ENCODE peak calls at places on chromosomes 1 and 21, in four cellular contexts. I, K, U and Q are unnamed samples.

GRCh38 chr1:53090227-53091147 is 28.5 kb downstream of the PODN start:
- DNase-seq in U (no peak), I (no peak), K (no peak), Q (no peak)

GRCh38 chr1:232682248-232682647 is 52.3 kb upstream of the SIPA1L2 start:
- DNase-seq in I (no peak), K (peak), U (no peak), Q (no peak)

GRCh38 chr1:57017201-57017600 is 51.4 kb upstream of the C8B start:
- DNase-seq in K (no peak), U (peak), I (no peak), Q (no peak)

GRCh38 chr1:119075614-119076013 is 64.8 kb downstream of the WARS2 start:
- DNase-seq in U (peak), I (no peak), K (no peak), Q (no peak)

GRCh38 chr1:192100686-192101468 is 57.4 kb upstream of the RGS18 start:
- DNase-seq in K (no peak), U (peak), I (no peak), Q (no peak)

GRCh38 chr1:167043752-167044488 is 46.3 kb downstream of the GPA33 start:
- DNase-seq in I (peak), U (peak), K (peak), Q (peak)

GRCh38 chr1:55262822-55263221 is 47.7 kb upstream of the USP24 start:
- DNase-seq in U (peak), I (no peak), K (no peak), Q (no peak)

GRCh38 chr1:157770442-157771043 is 6.4 kb downstream of the FCRL2 start:
- DNase-seq in I (no peak), K (no peak), U (peak), Q (no peak)

GRCh38 chr1:55632906-55633305 is 417.7 kb upstream of the USP24 start:
- DNase-seq in K (no peak), I (no peak), U (no peak), Q (no peak)

GRCh38 chr1:18293291-18293690 is 185.7 kb downstream of the IGSF21 start:
- DNase-seq in U (no peak), K (no peak), I (no peak), Q (no peak)

GRCh38 chr1:25727819-25728286 is 72.1 kb upstream of the SELENON start:
- DNase-seq in K (peak), I (peak), U (no peak), Q (no peak)

GRCh38 chr1:223410036-223410435 is 16.8 kb downstream of the CCDC185 start:
- DNase-seq in I (no peak), K (no peak), U (no peak), Q (no peak)
- H3K4me2 ChIP-seq in I (no peak), K (no peak), U (no peak), Q (no peak)

DNA sequence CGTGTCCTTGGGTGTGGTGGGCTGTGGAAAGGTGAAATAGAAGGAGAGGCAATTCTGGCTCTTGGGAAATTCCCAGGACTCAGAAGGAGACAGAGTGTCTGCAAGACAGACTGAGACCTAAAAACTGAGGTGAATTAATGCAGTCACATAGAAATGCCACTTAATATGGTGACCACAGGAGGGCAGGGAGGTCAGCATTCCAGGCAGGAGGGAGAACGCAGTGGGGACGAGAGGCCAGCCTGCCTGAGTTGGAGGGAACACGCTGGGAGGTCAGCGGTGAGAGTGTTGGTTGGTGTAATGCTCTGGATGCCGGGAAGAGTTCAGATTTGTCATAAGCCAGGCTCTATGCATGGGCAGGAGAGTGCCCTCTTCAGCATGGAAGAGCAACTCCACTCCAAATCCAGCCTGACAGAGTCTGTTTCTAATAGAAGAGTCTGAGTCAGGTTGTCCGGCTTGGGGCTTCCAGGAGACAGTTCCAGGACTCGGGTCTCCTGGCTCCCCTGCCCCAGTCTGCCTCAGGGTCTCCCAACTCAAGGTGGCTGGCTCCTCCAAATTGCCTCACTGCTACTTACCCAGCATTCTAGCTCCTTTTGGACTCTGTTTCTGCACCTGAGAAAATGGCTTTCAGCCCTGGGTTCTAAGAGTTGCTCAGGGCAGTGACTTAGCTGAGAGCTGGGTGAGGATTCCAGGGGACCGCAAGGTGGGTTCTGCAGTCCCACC is 5.7 kb upstream of the IGFN1 start:
- DNase-seq in I (peak), K (peak), U (peak), Q (peak)
- TF ChIP-seq EZH2phosphoT487 in I (no peak), K (no peak), U (no peak), Q (no peak)

GRCh38 chr1:28326980-28327379 is 1.9 kb upstream of the MED18 start:
- DNase-seq in U (peak), K (peak), I (no peak), Q (peak)

GRCh38 chr1:28326505-28326904 is 2.3 kb upstream of the MED18 start:
- DNase-seq in I (no peak), K (no peak), U (no peak), Q (peak)

GRCh38 chr1:28323720-28324119 is 5.1 kb upstream of the MED18 start:
- DNase-seq in K (no peak), U (no peak), I (peak), Q (no peak)

GRCh38 chr1:28328228-28328648 is 602 bp upstream of the MED18 start:
- DNase-seq in I (no peak), U (no peak), K (no peak), Q (no peak)

GRCh38 chr1:28329395-28330153 is 734 bp downstream of the MED18 start:
- DNase-seq in I (peak), U (peak), K (peak), Q (peak)
- TF ChIP-seq CTCF in I (no peak), U (no peak), K (no peak), Q (peak)

DNA sequence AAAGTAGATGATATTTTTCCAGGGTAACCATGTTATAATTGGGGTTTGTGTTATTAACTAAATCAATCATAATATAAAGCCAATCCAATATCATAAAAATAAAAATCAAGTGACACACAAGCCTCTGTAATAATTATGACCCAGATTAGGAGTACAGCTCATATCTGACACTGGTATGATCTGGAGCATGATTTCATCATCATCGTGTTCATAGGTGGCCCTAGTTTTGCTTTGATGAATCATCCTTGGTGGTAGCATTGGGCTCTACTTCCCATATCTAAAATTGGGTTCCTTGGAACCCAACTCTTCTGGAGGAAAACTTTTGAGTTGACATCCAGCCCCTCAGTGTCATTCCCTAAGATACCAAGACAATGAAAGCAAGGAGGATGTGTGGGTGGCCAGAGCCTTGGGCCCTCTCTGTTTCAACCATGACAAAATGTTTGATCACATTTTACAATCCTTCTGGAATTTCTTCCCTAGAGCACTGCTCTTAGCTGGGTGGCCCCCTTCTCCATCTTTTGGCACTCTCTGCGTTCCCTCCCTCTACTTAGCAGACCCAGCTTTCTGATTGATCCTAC is 37.0 kb upstream of the ENAH start:
- DNase-seq in I (no peak), U (peak), K (no peak), Q (no peak)
- H3K4me2 ChIP-seq in I (no peak), U (no peak), K (no peak), Q (no peak)

GRCh38 chr21:32392880-32393676 is at the start of gene URB1:
- DNase-seq in I (peak), K (peak), U (peak), Q (peak)
- TF ChIP-seq EZH2phosphoT487 in I (no peak), K (no peak), U (no peak), Q (no peak)

DNA sequence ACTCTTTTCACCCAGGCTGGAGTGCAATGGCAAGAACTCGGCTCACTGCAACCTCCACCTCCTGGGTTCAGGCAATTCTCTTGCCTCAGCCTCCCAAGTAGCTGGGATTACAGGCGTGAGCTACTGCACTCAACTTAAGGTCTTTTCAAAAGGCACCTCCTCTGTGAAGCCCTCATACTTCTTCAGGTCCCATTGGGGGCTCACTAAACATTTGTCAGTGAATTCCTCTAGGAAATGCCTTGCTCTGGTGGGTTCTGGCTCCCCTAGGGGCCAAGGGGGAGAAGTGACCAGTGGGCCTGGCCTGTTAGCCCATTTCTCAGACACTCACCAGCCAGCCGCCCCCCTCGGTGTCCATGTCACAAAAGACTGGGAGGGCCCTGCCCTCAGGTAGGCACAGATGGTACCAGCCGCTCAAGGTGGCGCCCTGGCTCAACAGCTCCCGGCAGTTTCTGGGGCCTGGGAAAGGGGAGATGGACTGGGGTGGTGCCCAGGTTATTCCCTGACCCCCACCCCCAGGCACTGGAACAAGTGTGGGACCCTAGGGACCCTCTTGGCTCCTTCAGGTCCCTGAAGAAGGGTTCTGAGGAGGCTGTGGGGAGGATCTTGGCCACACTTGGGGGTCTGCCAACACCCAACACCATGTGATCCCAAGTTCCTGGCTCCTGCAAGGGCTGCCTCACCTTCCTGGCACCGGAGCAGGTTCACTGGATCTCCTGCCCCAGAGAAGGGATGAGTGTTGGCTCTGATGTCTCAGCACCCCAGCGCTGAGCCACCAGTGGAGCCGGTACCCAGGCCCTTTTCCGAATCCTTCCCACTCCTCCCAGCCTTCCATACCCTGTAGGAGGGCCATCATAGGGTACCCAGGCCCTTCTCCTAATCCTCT is 1.6 kb downstream of the FCN3 start:
- DNase-seq in U (no peak), I (peak), K (no peak), Q (no peak)
- TF ChIP-seq CTCF in U (peak), I (peak), K (peak), Q (peak)

GRCh38 chr1:11697188-11697892 is 5.8 kb downstream of the DRAXIN start:
- DNase-seq in I (no peak), K (no peak), U (no peak), Q (no peak)

GRCh38 chr1:11700655-11701467 is 9.4 kb downstream of the DRAXIN start:
- DNase-seq in K (no peak), U (no peak), I (no peak), Q (no peak)

GRCh38 chr1:11693917-11694316 is 2.4 kb downstream of the DRAXIN start:
- DNase-seq in K (no peak), U (no peak), I (no peak), Q (no peak)

GRCh38 chr1:11701551-11701961 is 10.0 kb downstream of the DRAXIN start:
- DNase-seq in K (no peak), I (peak), U (no peak), Q (no peak)

DNA sequence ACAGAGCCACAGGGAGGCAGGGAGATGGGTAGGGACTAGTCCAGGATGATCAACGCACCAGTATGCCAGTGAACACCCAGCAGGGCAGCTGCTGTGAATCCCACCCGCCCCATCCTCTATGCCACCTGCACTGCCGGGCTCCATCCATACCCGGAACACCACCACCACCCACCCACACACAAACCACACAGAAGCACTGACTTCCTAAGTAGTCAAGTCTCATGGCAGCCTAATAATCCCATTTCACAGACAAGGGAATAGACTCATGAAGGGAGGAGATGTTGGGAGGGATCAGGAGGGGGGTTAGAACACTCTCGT is 6.3 kb downstream of the DRAXIN start:
- DNase-seq in U (no peak), K (no peak), I (no peak), Q (no peak)
- H3K4me2 ChIP-seq in U (no peak), K (no peak), I (no peak), Q (no peak)

GRCh38 chr1:67983867-67984266 is 66.6 kb downstream of the DIRAS3 start:
- DNase-seq in K (no peak), U (no peak), I (no peak), Q (no peak)
- TF ChIP-seq EZH2phosphoT487 in K (no peak), U (no peak), I (no peak), Q (no peak)